ENCODE peak calls at places on chromosomes 6 and 20, in ten cellular contexts. C is fibroblast of lung, S is cardiac muscle cell, F is neural progenitor cell, W is brain microvascular endothelial cell, M is K562, Q is psoas muscle, O is SK-N-MC, H is heart right ventricle, P is HepG2. T is an unnamed sample.

GRCh38 chr6:139509167-139509566 is 134.7 kb upstream of the CITED2 start:
- DNase-seq in C (no peak), S (no peak), F (no peak), W (no peak), M (no peak), Q (no peak), O (no peak), H (no peak), P (no peak), T (no peak)

GRCh38 chr6:78854501-78854900 is 12.8 kb upstream of the IRAK1BP1 start:
- DNase-seq in C (no peak), S (no peak), F (no peak), W (no peak), M (no peak), Q (no peak), O (no peak), H (no peak), P (no peak), T (no peak)

GRCh38 chr6:11700118-11700718 is 78.4 kb downstream of the ADTRP start:
- DNase-seq in C (peak), S (peak), F (peak), W (no peak), M (peak), Q (no peak), O (peak), H (no peak), P (peak), T (no peak)

GRCh38 chr6:165842291-165842936 is 179.4 kb upstream of the PDE10A start:
- DNase-seq in C (no peak), S (no peak), F (no peak), W (no peak), M (no peak), Q (no peak), O (no peak), H (no peak), P (no peak), T (no peak)

GRCh38 chr6:25703005-25703404 is 51.0 kb downstream of the SCGN start:
- DNase-seq in C (no peak), S (no peak), F (no peak), W (no peak), M (no peak), Q (no peak), O (no peak), H (no peak), P (peak), T (no peak)

GRCh38 chr6:97765480-97765879 is 482.5 kb upstream of the MMS22L start:
- DNase-seq in C (peak), S (peak), F (no peak), W (peak), M (no peak), Q (no peak), O (no peak), H (no peak), P (no peak), T (no peak)

GRCh38 chr20:8547035-8547649 is 415.1 kb downstream of the PLCB1 start:
- DNase-seq in C (no peak), S (no peak), F (no peak), W (no peak), M (no peak), Q (no peak), O (no peak), H (peak), P (no peak), T (no peak)

GRCh38 chr20:62900052-62900691 is 26.1 kb downstream of the DIDO1 start:
- DNase-seq in C (peak), S (peak), F (peak), W (peak), M (peak), Q (peak), O (no peak), H (peak), P (peak), T (peak)

GRCh38 chr20:50580016-50580747 is 70.0 kb downstream of the PTPN1 start:
- DNase-seq in C (peak), S (peak), F (peak), W (no peak), M (peak), Q (peak), O (no peak), H (peak), P (peak), T (peak)

GRCh38 chr6:135128268-135128914 is 52.7 kb upstream of the MYB start:
- DNase-seq in C (no peak), S (no peak), F (no peak), W (no peak), M (no peak), Q (no peak), O (no peak), H (no peak), P (no peak), T (no peak)

GRCh38 chr20:24972341-24972740 is 20.2 kb downstream of the APMAP start:
- DNase-seq in C (no peak), S (no peak), F (no peak), W (no peak), M (no peak), Q (no peak), O (no peak), H (no peak), P (no peak), T (no peak)
- H3K27ac ChIP-seq in C (no peak), S (no peak), F (no peak), W (no peak), M (no peak), Q (no peak), O (no peak), H (no peak), P (no peak), T (no peak)

DNA sequence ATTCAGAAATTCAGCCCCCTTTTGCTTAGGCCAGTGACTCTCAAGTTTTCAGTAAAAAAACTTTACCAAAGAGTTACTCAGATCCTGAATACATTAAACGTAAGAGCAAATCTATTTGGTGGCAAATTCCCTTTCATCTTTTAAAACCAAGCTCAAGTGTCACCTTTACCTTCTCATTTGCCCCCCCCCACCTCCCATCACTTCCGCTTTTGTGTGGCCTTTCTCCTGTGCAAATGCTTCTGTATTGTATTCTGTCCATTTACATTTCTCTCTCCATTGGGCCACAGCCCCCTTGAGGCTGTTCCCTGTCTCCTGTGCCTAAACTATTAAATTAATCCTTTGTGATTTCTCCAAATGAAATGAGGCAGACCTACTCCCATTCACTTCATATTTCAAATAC is 1.9 kb downstream of the NOL7 start:
- DNase-seq in C (no peak), S (no peak), F (no peak), W (no peak), M (no peak), Q (no peak), O (no peak), H (no peak), P (no peak), T (no peak)
- H3K27ac ChIP-seq in C (no peak), S (no peak), F (no peak), W (no peak), M (peak), Q (no peak), O (peak), H (no peak), P (no peak), T (no peak)

DNA sequence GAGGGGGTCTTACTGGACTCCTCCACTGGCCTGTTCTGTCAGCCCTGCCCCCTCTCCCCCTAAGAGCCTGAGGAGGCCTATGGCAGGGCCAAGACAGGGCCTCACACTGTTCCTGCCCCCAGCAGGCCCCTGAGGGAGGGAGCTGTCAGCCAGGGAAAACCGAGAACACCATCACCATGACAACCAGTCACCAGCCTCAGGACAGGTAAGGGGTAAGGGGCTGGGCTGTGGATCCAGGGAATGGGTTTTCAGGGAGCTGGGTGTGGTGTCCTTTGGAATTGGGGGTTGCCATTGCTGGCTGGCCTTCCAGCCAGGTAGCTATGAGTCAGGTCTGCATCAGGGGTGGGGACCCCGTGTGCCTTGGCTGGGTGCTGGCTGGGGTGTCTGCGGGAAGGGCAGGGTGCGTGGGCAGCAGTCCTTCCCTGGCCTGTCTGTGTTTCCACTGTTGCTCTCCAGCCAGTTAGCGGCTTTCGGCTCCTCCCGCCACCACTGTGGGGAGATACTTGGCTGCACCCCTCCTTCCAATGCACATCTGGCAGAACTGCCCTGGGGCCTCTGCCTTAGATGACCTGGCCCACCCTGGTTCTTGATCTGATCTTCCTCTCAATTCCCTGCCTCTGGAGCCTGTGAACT is 3.9 kb downstream of the SLC29A1 start:
- DNase-seq in C (no peak), S (no peak), F (no peak), W (no peak), M (no peak), Q (no peak), O (no peak), H (no peak), P (no peak), T (no peak)
- H3K27ac ChIP-seq in C (no peak), S (peak), F (no peak), W (no peak), M (no peak), Q (peak), O (peak), H (peak), P (no peak), T (no peak)

DNA sequence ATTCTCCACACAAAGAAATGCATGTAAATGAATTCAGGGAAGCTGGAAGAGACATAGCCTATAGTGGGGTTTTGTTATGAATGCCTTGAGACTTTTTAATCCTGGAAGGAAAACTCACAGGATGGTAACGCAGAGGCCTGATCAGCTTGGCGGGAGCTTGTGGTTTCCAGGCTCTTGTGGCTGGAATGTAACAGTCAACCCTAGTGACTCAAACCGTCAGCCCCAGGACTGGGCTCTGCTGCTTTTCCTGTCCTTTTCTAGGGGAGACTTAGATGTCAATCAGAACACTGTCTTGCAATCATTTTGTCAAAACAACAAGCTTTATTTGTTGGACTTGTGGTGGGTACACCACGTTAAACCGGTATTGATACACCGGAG is 34.9 kb downstream of the KIF25 start:
- DNase-seq in C (peak), S (peak), F (peak), W (peak), M (no peak), Q (no peak), O (no peak), H (peak), P (no peak), T (no peak)
- H3K27ac ChIP-seq in C (no peak), S (no peak), F (no peak), W (peak), M (no peak), Q (peak), O (peak), H (peak), P (no peak), T (no peak)